ENCODE peak calls at places on chromosomes 1 and 21, in six cellular contexts. M is lung, N is tibial artery, D is spleen, X is H7, E is AG10803. G is an unnamed sample.

GRCh38 chr1:237759371-237759770 is 131.4 kb downstream of the ZP4 start:
- DNase-seq in M (no peak), N (no peak), D (no peak), X (no peak), E (no peak), G (no peak)

GRCh38 chr1:37945743-37946702 is 830 bp downstream of the INPP5B start:
- DNase-seq in M (peak), N (peak), D (peak), X (peak), E (peak), G (no peak)

GRCh38 chr21:34640858-34641257 is 25.9 kb upstream of the RCAN1 start:
- DNase-seq in M (no peak), N (no peak), D (no peak), X (no peak), E (peak), G (no peak)

GRCh38 chr1:161763522-161764098 is 2.5 kb upstream of the ATF6 start:
- DNase-seq in M (no peak), N (no peak), D (no peak), X (peak), E (no peak), G (peak)

GRCh38 chr1:55504306-55504706 is 289.1 kb upstream of the USP24 start:
- DNase-seq in M (no peak), N (no peak), D (no peak), X (no peak), E (no peak), G (no peak)

GRCh38 chr1:199303035-199303434 is 664.2 kb downstream of the PTPRC start:
- DNase-seq in M (no peak), N (no peak), D (no peak), X (no peak), E (no peak), G (no peak)

GRCh38 chr1:25694167-25694566 is 77.6 kb downstream of the MAN1C1 start:
- DNase-seq in M (peak), N (peak), D (no peak), X (no peak), E (peak), G (no peak)

GRCh38 chr1:89757532-89757931 is 63.3 kb upstream of the LRRC8D start:
- DNase-seq in M (peak), N (no peak), D (peak), X (no peak), E (no peak), G (peak)

GRCh38 chr1:235945775-235946565 is 79.3 kb upstream of the LYST start:
- DNase-seq in M (peak), N (peak), D (peak), X (no peak), E (no peak), G (no peak)

GRCh38 chr1:15305366-15305765 is 58.3 kb downstream of the FHAD1 start:
- DNase-seq in M (no peak), N (no peak), D (no peak), X (no peak), E (peak), G (no peak)

GRCh38 chr1:109800291-109800690 is 36.6 kb upstream of the EPS8L3 start:
- DNase-seq in M (no peak), N (no peak), D (no peak), X (no peak), E (no peak), G (no peak)

GRCh38 chr1:247646867-247647266 is 32.7 kb downstream of the OR13G1 start:
- DNase-seq in M (no peak), N (no peak), D (no peak), X (no peak), E (no peak), G (no peak)

GRCh38 chr1:247281001-247281574 is 25.2 kb downstream of the VN1R5 start:
- DNase-seq in M (peak), N (no peak), D (no peak), X (no peak), E (no peak), G (no peak)

GRCh38 chr1:52767881-52768280 is 41.6 kb downstream of the ZYG11B start:
- DNase-seq in M (no peak), N (no peak), D (no peak), X (no peak), E (no peak), G (peak)

GRCh38 chr1:154750681-154751665 is 119.1 kb downstream of the KCNN3 start:
- DNase-seq in M (no peak), N (no peak), D (no peak), X (no peak), E (no peak), G (no peak)

GRCh38 chr21:21232320-21232719 is 234.1 kb downstream of the NCAM2 start:
- DNase-seq in M (no peak), N (no peak), D (no peak), X (peak), E (peak), G (no peak)

GRCh38 chr1:230361941-230362340 is 64.2 kb downstream of the PGBD5 start:
- DNase-seq in M (no peak), N (no peak), D (no peak), X (no peak), E (no peak), G (no peak)

GRCh38 chr1:38482080-38482826 is 377.3 kb downstream of the RRAGC start:
- DNase-seq in M (no peak), N (no peak), D (no peak), X (no peak), E (no peak), G (no peak)

GRCh38 chr1:204154525-204155255 is 2.8 kb upstream of the ETNK2 start:
- DNase-seq in M (no peak), N (no peak), D (no peak), X (no peak), E (no peak), G (no peak)

GRCh38 chr1:244221961-244222360 is 170.9 kb downstream of the ZBTB18 start:
- DNase-seq in M (no peak), N (no peak), D (no peak), X (no peak), E (peak), G (no peak)

GRCh38 chr1:69568435-69569280 is 936 bp downstream of the LRRC7 start:
- DNase-seq in M (no peak), N (no peak), D (no peak), X (peak), E (no peak), G (no peak)

GRCh38 chr1:3127738-3128137 is 58.7 kb downstream of the PRDM16 start:
- DNase-seq in M (peak), N (peak), D (no peak), X (no peak), E (no peak), G (no peak)

GRCh38 chr1:247115141-247115510 is 11.0 kb upstream of the ZNF669 start:
- DNase-seq in M (no peak), N (no peak), D (no peak), X (no peak), E (no peak), G (no peak)

GRCh38 chr1:228372183-228373003 is 34.2 kb downstream of the TRIM11 start:
- DNase-seq in M (no peak), N (no peak), D (peak), X (peak), E (no peak), G (no peak)

GRCh38 chr1:151715726-151716404 is 738 bp downstream of the CELF3 start:
- DNase-seq in M (no peak), N (no peak), D (no peak), X (peak), E (no peak), G (peak)

GRCh38 chr1:151711940-151712339 is 4.7 kb downstream of the CELF3 start:
- DNase-seq in M (no peak), N (no peak), D (no peak), X (no peak), E (no peak), G (no peak)

GRCh38 chr1:151713044-151713443 is 3.6 kb downstream of the CELF3 start:
- DNase-seq in M (no peak), N (no peak), D (no peak), X (no peak), E (no peak), G (no peak)

GRCh38 chr1:151714820-151715725 is 1.5 kb downstream of the CELF3 start:
- DNase-seq in M (no peak), N (no peak), D (no peak), X (peak), E (no peak), G (no peak)

GRCh38 chr1:151713874-151714273 is 2.7 kb downstream of the CELF3 start:
- DNase-seq in M (no peak), N (no peak), D (no peak), X (no peak), E (no peak), G (no peak)
- H3K4me3 ChIP-seq in M (no peak), N (no peak), D (no peak), X (no peak), E (no peak), G (no peak)

DNA sequence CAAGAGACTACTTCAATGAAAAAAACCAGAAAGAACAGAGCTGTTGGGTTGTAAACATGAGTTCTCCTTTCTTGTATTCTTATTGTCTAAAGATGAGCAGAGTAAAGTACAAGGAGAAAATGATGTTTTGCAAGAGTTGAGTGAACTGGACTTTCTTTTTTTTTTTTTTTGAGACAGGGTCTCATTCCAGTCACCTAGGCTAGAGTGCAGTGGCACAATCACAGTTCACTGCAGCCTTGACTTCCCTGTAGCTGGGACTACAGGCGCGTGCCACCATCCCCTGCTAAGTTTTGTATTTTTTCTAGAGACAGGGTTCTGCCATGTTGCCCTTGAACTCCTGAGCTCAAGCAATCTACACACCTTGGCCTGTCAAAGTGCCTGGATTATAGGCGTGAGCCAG is 7.1 kb upstream of the IVNS1ABP start:
- DNase-seq in M (no peak), N (no peak), D (no peak), X (no peak), E (no peak), G (no peak)
- H3K4me3 ChIP-seq in M (no peak), N (no peak), D (no peak), X (no peak), E (no peak), G (no peak)

DNA sequence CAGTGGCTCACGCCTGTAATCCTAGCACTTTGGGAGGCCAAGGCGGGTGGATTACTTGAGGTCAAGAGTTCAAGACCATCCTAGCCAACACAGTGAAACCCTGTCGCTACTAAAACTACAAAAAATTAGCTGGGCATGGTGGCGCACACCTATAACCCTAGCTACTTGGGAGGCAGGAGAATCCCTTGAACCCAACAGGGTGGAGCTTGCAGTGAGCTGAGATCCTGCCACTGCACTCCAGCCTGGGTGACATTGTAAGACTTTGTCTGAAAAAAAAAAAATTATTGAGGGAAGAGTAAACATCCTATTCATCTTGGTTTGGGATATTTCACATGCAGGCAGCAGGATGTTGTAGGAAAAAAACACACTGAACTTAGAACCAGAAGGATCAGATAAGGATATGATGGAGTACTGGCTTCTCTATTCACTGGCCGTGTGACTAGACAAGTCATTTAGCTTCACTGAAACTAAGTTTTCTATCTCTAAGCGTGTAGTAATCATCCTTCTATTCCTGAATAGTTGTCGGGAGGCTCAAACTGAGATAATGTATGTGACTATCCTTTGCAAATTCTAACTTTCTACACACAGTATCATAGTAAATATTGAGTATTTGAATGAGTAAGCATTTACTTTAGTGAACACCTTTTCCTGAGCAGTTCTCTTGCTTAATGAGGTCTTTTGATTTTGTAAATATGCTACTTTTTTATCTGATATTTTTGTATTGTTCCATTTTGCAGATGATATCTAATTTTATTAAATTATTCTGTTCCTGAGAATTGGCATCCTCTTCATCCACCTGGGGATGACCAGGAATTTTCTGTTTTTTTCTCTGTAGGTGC is 18.1 kb downstream of the CAP1 start:
- DNase-seq in M (no peak), N (no peak), D (no peak), X (no peak), E (no peak), G (no peak)
- H3K4me3 ChIP-seq in M (no peak), N (no peak), D (no peak), X (no peak), E (no peak), G (peak)

DNA sequence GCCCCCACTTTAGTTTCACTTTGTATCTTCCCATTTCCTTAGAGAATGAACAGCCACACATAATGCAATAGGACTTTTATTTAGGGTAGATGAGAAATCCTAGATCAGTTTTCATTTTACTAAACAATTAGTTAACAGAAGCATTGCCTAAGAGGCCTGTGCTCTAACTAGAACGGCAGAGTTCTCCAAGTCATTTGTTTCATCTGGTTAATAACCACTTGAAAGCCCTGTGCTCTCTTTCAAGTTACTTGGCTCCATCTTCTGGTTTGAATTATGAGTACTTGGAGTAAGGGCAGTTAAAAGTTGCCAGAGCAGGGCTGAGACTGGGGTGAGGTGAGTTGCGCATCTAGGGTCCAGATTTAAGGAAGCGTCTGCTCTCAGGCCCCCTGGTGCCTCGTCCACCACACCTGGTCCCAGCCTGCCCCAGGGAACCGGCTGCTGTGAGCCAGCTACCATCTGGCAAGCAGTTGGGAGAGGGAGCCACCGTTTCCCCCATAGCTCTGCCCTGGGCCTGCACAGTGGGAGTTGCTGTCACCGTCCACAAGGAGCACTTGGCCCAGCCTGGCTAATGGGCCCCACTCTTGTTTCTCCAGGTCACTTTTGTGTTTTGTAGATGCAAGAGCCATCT is 18.1 kb upstream of the SLC44A3 start:
- DNase-seq in M (no peak), N (peak), D (peak), X (peak), E (peak), G (peak)
- H3K4me3 ChIP-seq in M (no peak), N (peak), D (no peak), X (no peak), E (no peak), G (no peak)

GRCh38 chr1:210342986-210343780 is 14.5 kb downstream of the HHAT start:
- DNase-seq in M (no peak), N (no peak), D (no peak), X (no peak), E (no peak), G (no peak)
- H3K4me3 ChIP-seq in M (peak), N (peak), D (peak), X (no peak), E (peak), G (no peak)

GRCh38 chr21:37006243-37006520 is 320 bp upstream of the RIPPLY3 start:
- DNase-seq in M (no peak), N (no peak), D (no peak), X (no peak), E (no peak), G (no peak)

GRCh38 chr21:37008705-37009104 is 2.2 kb downstream of the RIPPLY3 start:
- DNase-seq in M (no peak), N (no peak), D (no peak), X (peak), E (no peak), G (no peak)

GRCh38 chr21:37009740-37010341 is 3.3 kb downstream of the RIPPLY3 start:
- DNase-seq in M (peak), N (peak), D (peak), X (peak), E (peak), G (peak)

GRCh38 chr21:37006521-37007291 is at the start of gene RIPPLY3:
- DNase-seq in M (no peak), N (no peak), D (no peak), X (peak), E (peak), G (no peak)

DNA sequence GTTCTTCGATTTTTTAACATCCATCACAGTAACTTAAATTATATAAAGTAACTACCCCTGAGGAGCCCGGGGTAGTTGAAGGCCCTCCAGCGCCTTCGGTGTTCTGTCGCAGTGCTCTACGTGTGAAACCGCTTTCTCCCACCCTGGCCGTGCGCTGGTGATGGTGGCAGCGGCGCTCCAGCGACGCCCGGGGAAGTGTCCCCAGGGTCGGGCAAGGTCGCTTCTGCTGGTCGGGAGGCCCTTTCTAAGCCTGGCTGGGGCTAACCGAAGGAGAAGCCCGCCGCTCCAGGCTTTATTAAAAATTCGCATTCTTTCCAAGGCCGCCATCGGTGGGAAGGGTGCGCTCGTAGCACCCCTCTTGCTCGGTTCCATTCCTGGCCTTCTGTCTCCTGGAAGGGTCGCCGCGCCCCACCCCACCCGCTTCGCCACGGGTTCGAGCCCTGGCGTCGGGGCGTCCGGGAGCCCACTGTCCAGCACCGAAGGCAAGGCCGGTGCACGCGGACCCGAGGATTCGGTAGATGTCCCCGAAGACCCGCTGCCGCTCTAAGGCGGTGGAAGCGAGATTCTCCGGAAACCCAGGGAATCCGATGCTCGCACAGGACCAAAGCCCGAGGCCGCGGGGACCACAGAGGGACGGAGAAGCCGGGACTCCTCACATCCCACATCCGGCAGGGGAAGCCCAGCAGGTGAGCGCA is 807 bp upstream of the RIPPLY3 start:
- DNase-seq in M (no peak), N (no peak), D (no peak), X (peak), E (no peak), G (no peak)
- H3K4me3 ChIP-seq in M (no peak), N (peak), D (peak), X (peak), E (peak), G (no peak)

DNA sequence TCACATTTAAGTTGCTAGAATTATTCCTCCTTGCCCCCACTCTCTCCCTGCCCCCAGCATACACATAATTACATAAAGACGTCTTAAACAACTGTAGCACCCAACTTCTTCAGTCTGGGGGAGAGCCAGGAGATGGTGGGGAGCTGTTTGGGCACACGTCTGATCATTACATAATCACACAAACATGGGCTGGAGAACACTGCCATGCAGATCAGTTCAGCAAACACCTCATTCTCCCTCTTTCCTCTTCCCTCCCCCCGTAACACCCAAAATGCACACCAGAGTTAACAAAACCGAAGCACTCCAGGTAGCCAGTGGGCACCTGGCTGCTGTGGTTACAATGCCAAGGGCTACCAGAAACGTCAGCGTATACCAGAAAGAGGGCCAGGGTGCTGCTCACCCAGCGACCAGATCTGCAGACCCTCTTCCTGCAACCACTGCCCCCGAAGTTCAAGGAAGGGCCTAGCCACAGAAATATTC is 1.6 kb downstream of the HIVEP3 start:
- DNase-seq in M (no peak), N (no peak), D (no peak), X (no peak), E (no peak), G (no peak)
- H3K4me3 ChIP-seq in M (no peak), N (peak), D (peak), X (peak), E (no peak), G (peak)

DNA sequence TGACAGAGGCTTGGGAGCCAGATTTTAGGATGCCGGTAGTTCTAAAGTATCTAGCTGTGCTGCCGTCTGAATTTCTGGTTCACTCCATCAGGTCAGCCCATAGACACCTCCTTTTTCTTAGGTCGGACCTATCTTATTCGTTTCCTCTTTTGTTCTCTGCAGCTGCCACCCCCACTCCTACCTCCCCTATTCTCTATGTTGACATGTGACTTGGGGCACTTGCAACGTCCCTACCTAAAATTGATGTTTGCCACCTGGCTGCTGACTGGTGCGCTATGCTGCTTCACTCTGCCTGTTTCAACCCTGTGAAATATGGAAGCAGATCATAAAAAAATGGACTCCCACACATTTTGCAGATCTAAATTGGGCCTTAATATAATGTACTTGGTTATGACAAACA is 55.3 kb downstream of the PBX1 start:
- DNase-seq in M (no peak), N (no peak), D (no peak), X (no peak), E (no peak), G (no peak)
- H3K4me3 ChIP-seq in M (no peak), N (no peak), D (no peak), X (no peak), E (no peak), G (no peak)